ENCODE peak calls at places on chromosome 2, in five cellular contexts. V is skeletal muscle cell, H is keratinocyte, W is ovary, J is NCI-H1417. G is an unnamed sample.

GRCh38 chr2:19331452-19331851 is 27.0 kb downstream of the OSR1 start:
- DNase-seq in V (no peak), H (no peak), W (no peak), J (no peak), G (no peak)

GRCh38 chr2:219206442-219207253 is at the start of gene ZFAND2B:
- DNase-seq in V (peak), H (no peak), W (peak), J (peak), G (peak)

GRCh38 chr2:74743778-74744177 is 89.7 kb downstream of the SEMA4F start:
- DNase-seq in V (no peak), H (no peak), W (no peak), J (no peak), G (no peak)

GRCh38 chr2:221501883-221502269 is 70.2 kb downstream of the EPHA4 start:
- DNase-seq in V (no peak), H (no peak), W (no peak), J (no peak), G (no peak)

GRCh38 chr2:101823347-101823791 is 125.9 kb downstream of the MAP4K4 start:
- DNase-seq in V (no peak), H (no peak), W (no peak), J (no peak), G (peak)

GRCh38 chr2:30871440-30871839 is 64.2 kb upstream of the CAPN13 start:
- DNase-seq in V (no peak), H (no peak), W (no peak), J (no peak), G (no peak)

GRCh38 chr2:237488901-237489860 is 2.1 kb downstream of the MLPH start:
- DNase-seq in V (no peak), H (no peak), W (no peak), J (no peak), G (no peak)

GRCh38 chr2:101113441-101114267 is 37.5 kb downstream of the TBC1D8 start:
- DNase-seq in V (peak), H (peak), W (no peak), J (peak), G (no peak)

GRCh38 chr2:218438601-218439000 is 19.7 kb downstream of the VIL1 start:
- DNase-seq in V (no peak), H (no peak), W (peak), J (no peak), G (peak)

G was measured in left ventricle myocardium superior.